ENCODE peak calls at places on chromosomes 16 and 17, in six cellular contexts. H, L, X, I, W and E are unnamed samples. For H3K4me1, the result is how much of the 10 kb centered on the place peaks cover.

GRCh38 chr16:79299154-79299799 is 301.3 kb downstream of the MAF start:
- DNase-seq in H (peak), L (no peak), X (no peak), I (no peak), W (no peak), E (no peak)

GRCh38 chr17:61848247-61848646 is 15.1 kb downstream of the BRIP1 start:
- DNase-seq in H (no peak), L (no peak), X (no peak), I (no peak), W (no peak), E (no peak)

GRCh38 chr17:82397449-82398335 is 20.5 kb upstream of the HEXD start:
- DNase-seq in H (no peak), L (peak), X (no peak), I (no peak), W (no peak), E (no peak)

GRCh38 chr17:82772026-82772425 is 20.2 kb downstream of the TBCD start:
- DNase-seq in H (no peak), L (peak), X (peak), I (peak), W (no peak), E (peak)

GRCh38 chr16:55678061-55678935 is 22.5 kb downstream of the SLC6A2 start:
- DNase-seq in H (no peak), L (no peak), X (no peak), I (no peak), W (no peak), E (no peak)

GRCh38 chr16:29806096-29806579 is at the start of gene MAZ:
- DNase-seq in H (no peak), L (no peak), X (no peak), I (no peak), W (no peak), E (no peak)

GRCh38 chr17:53633856-53634255 is 188.9 kb upstream of the KIF2B start:
- DNase-seq in H (peak), L (no peak), X (no peak), I (no peak), W (no peak), E (no peak)

GRCh38 chr17:37741334-37742113 is 3.3 kb downstream of the HNF1B start:
- DNase-seq in H (no peak), L (no peak), X (no peak), I (no peak), W (no peak), E (no peak)

GRCh38 chr17:61475726-61476125 is 23.5 kb downstream of the TBX4 start:
- DNase-seq in H (no peak), L (no peak), X (no peak), I (no peak), W (peak), E (no peak)

GRCh38 chr17:67050476-67051154 is 6.3 kb downstream of the CACNG1 start:
- DNase-seq in H (no peak), L (no peak), X (no peak), I (no peak), W (no peak), E (no peak)

GRCh38 chr17:59845595-59846390 is 47.0 kb downstream of the TUBD1 start:
- DNase-seq in H (peak), L (peak), X (peak), I (peak), W (peak), E (peak)
- TF ChIP-seq POLR2AphosphoS5 in H (no peak), L (peak), X (peak), I (peak), W (peak), E (no peak)

GRCh38 chr17:49762148-49762941 is 1.6 kb downstream of the FAM117A start:
- DNase-seq in H (no peak), L (no peak), X (no peak), I (no peak), W (no peak), E (no peak)
- H3K27ac ChIP-seq in H (no peak), L (peak), X (peak), I (peak), W (peak), E (no peak)

GRCh38 chr16:17301593-17302135 is 169.1 kb downstream of the XYLT1 start:
- DNase-seq in H (no peak), L (peak), X (no peak), I (peak), W (no peak), E (peak)

GRCh38 chr16:17302213-17302612 is 168.5 kb downstream of the XYLT1 start:
- DNase-seq in H (no peak), L (no peak), X (no peak), I (no peak), W (no peak), E (no peak)

GRCh38 chr16:17304124-17304813 is 166.5 kb downstream of the XYLT1 start:
- DNase-seq in H (no peak), L (peak), X (peak), I (peak), W (no peak), E (peak)

GRCh38 chr16:17302620-17303019 is 168.1 kb downstream of the XYLT1 start:
- DNase-seq in H (no peak), L (no peak), X (no peak), I (no peak), W (no peak), E (no peak)

DNA sequence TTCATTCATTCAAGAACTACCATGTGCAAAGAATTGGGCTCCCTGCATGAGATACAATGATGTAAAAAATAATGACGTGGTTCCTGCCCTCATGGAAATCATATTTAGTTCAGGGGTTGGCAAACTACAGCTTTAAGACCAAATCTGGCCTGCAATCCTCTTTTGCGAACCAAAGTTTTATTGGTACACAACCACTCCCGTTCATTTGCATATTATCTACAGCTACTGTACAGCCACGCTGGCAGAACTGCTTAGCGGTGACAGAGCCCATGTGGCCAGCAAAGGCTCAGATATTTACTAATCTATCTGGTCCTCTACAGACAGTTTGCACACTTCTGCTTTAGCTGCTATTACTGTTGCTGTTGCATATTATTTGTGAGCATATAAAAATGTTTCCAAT is 167.7 kb downstream of the XYLT1 start:
- DNase-seq in H (no peak), L (peak), X (no peak), I (no peak), W (no peak), E (peak)
- H3K4me1 ChIP-seq in H (under half), L (half or more), X (under half), I (under half), W (under half), E (under half)

GRCh38 chr17:74431568-74432483 is at the start of gene GPRC5C:
- DNase-seq in H (peak), L (peak), X (peak), I (peak), W (peak), E (peak)
- TF ChIP-seq POLR2AphosphoS5 in H (peak), L (no peak), X (peak), I (peak), W (peak), E (peak)

DNA sequence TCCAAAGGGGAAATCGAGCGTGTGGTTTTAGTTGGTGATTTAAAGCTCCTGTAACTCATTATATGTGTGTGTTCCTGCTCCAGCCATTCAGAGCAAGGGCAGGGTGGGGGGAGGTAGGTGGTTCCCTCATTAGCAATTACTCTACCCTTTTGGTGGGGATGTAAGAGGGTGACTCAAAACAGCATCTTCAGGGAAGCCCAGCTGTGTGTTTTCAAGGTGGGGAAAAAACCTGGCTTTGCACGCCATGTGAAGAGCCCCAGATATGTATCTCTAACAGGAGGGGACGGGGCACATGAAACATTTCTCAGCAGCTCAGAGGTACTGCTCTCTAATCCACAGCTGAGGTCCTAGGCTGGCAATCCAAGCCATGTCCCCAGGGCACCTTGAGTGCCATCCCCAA is 241.3 kb upstream of the ZFHX3 start:
- DNase-seq in H (no peak), L (no peak), X (no peak), I (no peak), W (no peak), E (no peak)
- H3K27ac ChIP-seq in H (no peak), L (no peak), X (no peak), I (no peak), W (no peak), E (no peak)